ENCODE peak calls at places on chromosomes 12 and 14, in eight cellular contexts. One of them, this sample, is unnamed.

GRCh38 chr14:91311284-91311662 is 66.8 kb upstream of the GPR68 start:
- DNase-seq in activated CD8-positive, alpha-beta T cell treated with anti-CD3 and anti-CD28 coated beads, Interleukin-2, amount 10 ng/mL, durations not matched to agents 7 days and 5 days: peak; percentile 82
- DNase-seq in hypothalamus: no peak
- DNase-seq in RPMI8226: no peak
- DNase-seq in epithelial cell of esophagus: no peak
- DNase-seq in activated CD4-positive, alpha-beta T cell treated with anti-CD3 and anti-CD28 coated beads, Interleukin-2, amount 50 U/mL, for 4 hours: peak; percentile 23
- DNase-seq in Ammon's horn: no peak
- DNase-seq in ovary: no peak
- DNase-seq in this sample: peak; percentile 60

GRCh38 chr14:91140672-91141071 is 26.8 kb downstream of the DGLUCY start:
- DNase-seq in activated CD8-positive, alpha-beta T cell treated with anti-CD3 and anti-CD28 coated beads, Interleukin-2, amount 10 ng/mL, durations not matched to agents 7 days and 5 days: no peak
- DNase-seq in hypothalamus: peak; percentile 16
- DNase-seq in RPMI8226: no peak
- DNase-seq in epithelial cell of esophagus: peak; percentile 79
- DNase-seq in activated CD4-positive, alpha-beta T cell treated with anti-CD3 and anti-CD28 coated beads, Interleukin-2, amount 50 U/mL, for 4 hours: no peak
- DNase-seq in Ammon's horn: peak; percentile 68
- DNase-seq in ovary: no peak
- DNase-seq in this sample: no peak

GRCh38 chr12:78004451-78005093 is 173.9 kb downstream of the NAV3 start:
- DNase-seq in activated CD8-positive, alpha-beta T cell treated with anti-CD3 and anti-CD28 coated beads, Interleukin-2, amount 10 ng/mL, durations not matched to agents 7 days and 5 days: no peak
- DNase-seq in hypothalamus: no peak
- DNase-seq in RPMI8226: no peak
- DNase-seq in epithelial cell of esophagus: no peak
- DNase-seq in activated CD4-positive, alpha-beta T cell treated with anti-CD3 and anti-CD28 coated beads, Interleukin-2, amount 50 U/mL, for 4 hours: no peak
- DNase-seq in Ammon's horn: no peak
- DNase-seq in ovary: no peak
- DNase-seq in this sample: no peak

GRCh38 chr12:127445583-127445982 is 821.4 kb upstream of the TMEM132C start:
- DNase-seq in activated CD8-positive, alpha-beta T cell treated with anti-CD3 and anti-CD28 coated beads, Interleukin-2, amount 10 ng/mL, durations not matched to agents 7 days and 5 days: no peak
- DNase-seq in hypothalamus: no peak
- DNase-seq in RPMI8226: no peak
- DNase-seq in epithelial cell of esophagus: no peak
- DNase-seq in activated CD4-positive, alpha-beta T cell treated with anti-CD3 and anti-CD28 coated beads, Interleukin-2, amount 50 U/mL, for 4 hours: no peak
- DNase-seq in Ammon's horn: no peak
- DNase-seq in ovary: no peak
- DNase-seq in this sample: no peak

GRCh38 chr12:2925322-2925995 is 33.7 kb upstream of the TEAD4 start:
- DNase-seq in activated CD8-positive, alpha-beta T cell treated with anti-CD3 and anti-CD28 coated beads, Interleukin-2, amount 10 ng/mL, durations not matched to agents 7 days and 5 days: no peak
- DNase-seq in hypothalamus: no peak
- DNase-seq in RPMI8226: no peak
- DNase-seq in epithelial cell of esophagus: peak; percentile 67
- DNase-seq in activated CD4-positive, alpha-beta T cell treated with anti-CD3 and anti-CD28 coated beads, Interleukin-2, amount 50 U/mL, for 4 hours: no peak
- DNase-seq in Ammon's horn: no peak
- DNase-seq in ovary: no peak
- DNase-seq in this sample: no peak

GRCh38 chr14:68956728-68957127 is 22.4 kb downstream of the ACTN1 start:
- DNase-seq in activated CD8-positive, alpha-beta T cell treated with anti-CD3 and anti-CD28 coated beads, Interleukin-2, amount 10 ng/mL, durations not matched to agents 7 days and 5 days: no peak
- DNase-seq in hypothalamus: no peak
- DNase-seq in RPMI8226: no peak
- DNase-seq in epithelial cell of esophagus: no peak
- DNase-seq in activated CD4-positive, alpha-beta T cell treated with anti-CD3 and anti-CD28 coated beads, Interleukin-2, amount 50 U/mL, for 4 hours: no peak
- DNase-seq in Ammon's horn: no peak
- DNase-seq in ovary: no peak
- DNase-seq in this sample: no peak

GRCh38 chr12:8822298-8822697 is at the start of gene A2ML1:
- DNase-seq in activated CD8-positive, alpha-beta T cell treated with anti-CD3 and anti-CD28 coated beads, Interleukin-2, amount 10 ng/mL, durations not matched to agents 7 days and 5 days: no peak
- DNase-seq in hypothalamus: no peak
- DNase-seq in RPMI8226: no peak
- DNase-seq in epithelial cell of esophagus: peak; percentile 94
- DNase-seq in activated CD4-positive, alpha-beta T cell treated with anti-CD3 and anti-CD28 coated beads, Interleukin-2, amount 50 U/mL, for 4 hours: no peak
- DNase-seq in Ammon's horn: no peak
- DNase-seq in ovary: no peak
- DNase-seq in this sample: no peak

GRCh38 chr12:34401659-34402227 is 379.4 kb downstream of the ALG10 start:
- DNase-seq in activated CD8-positive, alpha-beta T cell treated with anti-CD3 and anti-CD28 coated beads, Interleukin-2, amount 10 ng/mL, durations not matched to agents 7 days and 5 days: no peak
- DNase-seq in hypothalamus: no peak
- DNase-seq in RPMI8226: no peak
- DNase-seq in epithelial cell of esophagus: no peak
- DNase-seq in activated CD4-positive, alpha-beta T cell treated with anti-CD3 and anti-CD28 coated beads, Interleukin-2, amount 50 U/mL, for 4 hours: no peak
- DNase-seq in Ammon's horn: peak; percentile 0
- DNase-seq in ovary: peak; percentile 1
- DNase-seq in this sample: no peak

GRCh38 chr12:10358969-10359368 is 30.9 kb downstream of the KLRK1 start:
- DNase-seq in activated CD8-positive, alpha-beta T cell treated with anti-CD3 and anti-CD28 coated beads, Interleukin-2, amount 10 ng/mL, durations not matched to agents 7 days and 5 days: no peak
- DNase-seq in hypothalamus: no peak
- DNase-seq in RPMI8226: no peak
- DNase-seq in epithelial cell of esophagus: no peak
- DNase-seq in activated CD4-positive, alpha-beta T cell treated with anti-CD3 and anti-CD28 coated beads, Interleukin-2, amount 50 U/mL, for 4 hours: no peak
- DNase-seq in Ammon's horn: no peak
- DNase-seq in ovary: no peak
- DNase-seq in this sample: no peak

GRCh38 chr12:132393245-132393795 is 63.9 kb upstream of the GALNT9 start:
- DNase-seq in activated CD8-positive, alpha-beta T cell treated with anti-CD3 and anti-CD28 coated beads, Interleukin-2, amount 10 ng/mL, durations not matched to agents 7 days and 5 days: no peak
- DNase-seq in hypothalamus: no peak
- DNase-seq in RPMI8226: no peak
- DNase-seq in epithelial cell of esophagus: no peak
- DNase-seq in activated CD4-positive, alpha-beta T cell treated with anti-CD3 and anti-CD28 coated beads, Interleukin-2, amount 50 U/mL, for 4 hours: no peak
- DNase-seq in Ammon's horn: no peak
- DNase-seq in ovary: no peak
- DNase-seq in this sample: no peak

GRCh38 chr12:122609696-122610095 is 82.6 kb downstream of the KNTC1 start:
- DNase-seq in activated CD8-positive, alpha-beta T cell treated with anti-CD3 and anti-CD28 coated beads, Interleukin-2, amount 10 ng/mL, durations not matched to agents 7 days and 5 days: no peak
- DNase-seq in hypothalamus: no peak
- DNase-seq in RPMI8226: no peak
- DNase-seq in epithelial cell of esophagus: no peak
- DNase-seq in activated CD4-positive, alpha-beta T cell treated with anti-CD3 and anti-CD28 coated beads, Interleukin-2, amount 50 U/mL, for 4 hours: no peak
- DNase-seq in Ammon's horn: no peak
- DNase-seq in ovary: no peak
- DNase-seq in this sample: no peak

GRCh38 chr12:17206553-17206952 is 600.6 kb upstream of the LMO3 start:
- DNase-seq in activated CD8-positive, alpha-beta T cell treated with anti-CD3 and anti-CD28 coated beads, Interleukin-2, amount 10 ng/mL, durations not matched to agents 7 days and 5 days: no peak
- DNase-seq in hypothalamus: no peak
- DNase-seq in RPMI8226: no peak
- DNase-seq in epithelial cell of esophagus: no peak
- DNase-seq in activated CD4-positive, alpha-beta T cell treated with anti-CD3 and anti-CD28 coated beads, Interleukin-2, amount 50 U/mL, for 4 hours: no peak
- DNase-seq in Ammon's horn: no peak
- DNase-seq in ovary: no peak
- DNase-seq in this sample: no peak

This sample was measured in activated effector memory CD4-positive, alpha-beta T cell treated with Interleukin-2 at 50 U/mL for 16 hours.